ENCODE peak calls at places on chromosomes 13 and 19, in seven cellular contexts. J is psoas muscle, B is transverse colon, H is choroid plexus epithelial cell, T is fibroblast of pulmonary artery, C is GM10248, X is progenitor cell of endocrine pancreas. O is an unnamed sample.

GRCh38 chr19:991174-991931 is 7.2 kb downstream of the WDR18 start:
- DNase-seq in H (peak; percentile 64), C (peak; percentile 63), X (no peak), J (peak; percentile 87), T (peak; percentile 53), B (peak; percentile 37), O (no peak)

GRCh38 chr19:44912854-44913253 is 1.6 kb upstream of the APOC1 start:
- DNase-seq in X (no peak), J (peak; percentile 78), H (no peak), C (no peak), B (peak; percentile 44), T (peak; percentile 37), O (no peak)

GRCh38 chr19:48445256-48445605 is 552 bp upstream of the GRWD1 start:
- DNase-seq in H (peak; percentile 98), B (no peak), J (no peak), C (peak; percentile 57), T (peak; percentile 94), X (no peak), O (peak; percentile 32)

GRCh38 chr19:6241680-6242079 is 38.1 kb downstream of the MLLT1 start:
- DNase-seq in C (no peak), T (no peak), B (no peak), X (no peak), J (peak; percentile 58), H (no peak), O (no peak)

GRCh38 chr13:41061914-41062837 is 867 bp downstream of the WBP4 start:
- DNase-seq in H (peak; percentile 84), J (no peak), C (no peak), B (no peak), X (no peak), T (peak; percentile 80), O (no peak)

GRCh38 chr13:32537580-32538233 is 888 bp downstream of the N4BP2L2 start:
- DNase-seq in J (peak; percentile 60), C (no peak), B (peak; percentile 38), H (peak; percentile 28), T (peak; percentile 19), X (peak; percentile 12), O (peak; percentile 23)

GRCh38 chr13:40992678-40993077 is 26.4 kb downstream of the ELF1 start:
- DNase-seq in H (peak; percentile 33), C (no peak), X (no peak), J (no peak), B (no peak), T (no peak), O (no peak)

GRCh38 chr13:101967216-101967615 is 434.6 kb downstream of the FGF14 start:
- DNase-seq in T (no peak), C (no peak), B (no peak), H (no peak), X (no peak), J (no peak), O (no peak)

GRCh38 chr13:33060815-33061214 is 44.6 kb downstream of the KL start:
- DNase-seq in J (no peak), X (no peak), H (no peak), T (no peak), B (no peak), C (no peak), O (no peak)

GRCh38 chr13:67048793-67049150 is 181.4 kb downstream of the PCDH9 start:
- DNase-seq in C (no peak), H (peak; percentile 91), X (no peak), B (no peak), J (no peak), T (peak; percentile 89), O (no peak)

GRCh38 chr13:44022196-44022595 is 142.5 kb downstream of the LACC1 start:
- DNase-seq in B (no peak), T (no peak), H (peak; percentile 75), C (no peak), J (no peak), X (no peak), O (no peak)

GRCh38 chr19:53958168-53958571 is 4.6 kb upstream of the CACNG8 start:
- DNase-seq in T (peak; percentile 44), X (no peak), B (no peak), J (no peak), C (no peak), H (peak; percentile 29), O (no peak)

GRCh38 chr13:68173111-68173510 is 943.0 kb upstream of the PCDH9 start:
- DNase-seq in X (no peak), C (no peak), T (no peak), J (no peak), H (peak; percentile 26), B (no peak), O (no peak)

GRCh38 chr19:8363803-8364771 is at the start of gene ANGPTL4:
- DNase-seq in B (peak; percentile 78), J (peak; percentile 87), C (peak; percentile 62), T (peak; percentile 88), H (peak; percentile 81), X (peak; percentile 23), O (peak; percentile 77)
- TF ChIP-seq CTCF in B (peak; percentile 12), J (peak; percentile 3), C (no peak), T (peak; percentile 28), H (peak; percentile 31), X (peak; percentile 35), O (no peak)

GRCh38 chr13:93286047-93286446 is 59.4 kb downstream of the GPC6 start:
- DNase-seq in C (no peak), T (no peak), J (no peak), X (no peak), B (no peak), H (no peak), O (no peak)

GRCh38 chr13:93289842-93290241 is 63.2 kb downstream of the GPC6 start:
- DNase-seq in J (no peak), C (no peak), T (no peak), X (no peak), B (no peak), H (no peak), O (no peak)

GRCh38 chr13:93289047-93289446 is 62.4 kb downstream of the GPC6 start:
- DNase-seq in X (no peak), J (no peak), C (no peak), B (no peak), H (peak; percentile 53), T (no peak), O (no peak)

GRCh38 chr13:93293716-93294115 is 67.1 kb downstream of the GPC6 start:
- DNase-seq in X (no peak), T (no peak), J (no peak), B (no peak), C (no peak), H (no peak), O (no peak)

GRCh38 chr13:93290503-93290902 is 63.9 kb downstream of the GPC6 start:
- DNase-seq in J (no peak), X (no peak), C (no peak), H (peak; percentile 77), B (no peak), T (peak; percentile 18), O (no peak)
- TF ChIP-seq CTCF in J (no peak), X (no peak), C (no peak), H (peak; percentile 13), B (no peak), T (no peak), O (no peak)

GRCh38 chr13:26590951-26591350 is 33.5 kb downstream of the WASF3 start:
- DNase-seq in B (no peak), T (no peak), C (no peak), H (no peak), X (no peak), J (no peak), O (no peak)
- TF ChIP-seq CTCF in B (no peak), T (no peak), C (no peak), H (no peak), X (no peak), J (no peak), O (no peak)

DNA sequence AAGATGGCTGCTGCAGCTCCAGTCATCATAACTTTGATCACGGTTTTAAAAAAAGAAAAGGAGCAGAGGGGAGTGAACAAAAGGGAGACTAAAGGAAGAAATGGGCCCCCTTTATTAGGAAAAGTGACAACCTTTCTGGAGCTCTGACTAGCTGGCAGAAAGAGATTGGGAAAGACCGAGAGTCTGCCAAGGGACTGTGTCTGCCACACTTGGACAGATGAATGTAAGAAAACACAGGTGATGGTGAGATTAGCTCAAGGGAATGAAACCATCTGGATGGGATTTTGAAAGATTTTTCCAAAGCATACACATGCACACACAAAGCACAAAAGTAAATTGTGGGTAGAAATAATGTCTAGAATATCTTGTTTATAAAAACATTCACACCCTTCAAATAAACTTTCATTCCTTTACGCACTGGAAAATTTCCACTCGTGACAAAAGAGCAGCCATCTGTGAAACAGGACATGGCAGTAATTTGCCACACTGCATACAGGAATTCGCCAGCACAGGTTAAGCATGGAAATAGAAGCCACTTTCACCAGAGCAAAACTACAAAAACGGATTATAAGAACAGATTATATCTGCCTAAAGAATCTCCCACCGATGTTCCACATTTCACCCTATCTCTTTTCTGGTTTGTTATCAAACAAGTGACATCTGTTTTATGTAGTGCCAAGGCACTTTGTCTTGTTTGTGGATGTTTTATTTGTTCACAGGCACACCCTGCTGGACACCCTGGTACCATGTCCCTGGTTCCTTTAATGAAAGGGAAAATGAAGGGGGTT is 819.5 kb downstream of the DIAPH3 start:
- DNase-seq in J (no peak), X (no peak), B (no peak), T (no peak), H (no peak), C (no peak), O (no peak)
- TF ChIP-seq CTCF in J (no peak), X (no peak), B (no peak), T (no peak), H (no peak), C (no peak), O (no peak)

DNA sequence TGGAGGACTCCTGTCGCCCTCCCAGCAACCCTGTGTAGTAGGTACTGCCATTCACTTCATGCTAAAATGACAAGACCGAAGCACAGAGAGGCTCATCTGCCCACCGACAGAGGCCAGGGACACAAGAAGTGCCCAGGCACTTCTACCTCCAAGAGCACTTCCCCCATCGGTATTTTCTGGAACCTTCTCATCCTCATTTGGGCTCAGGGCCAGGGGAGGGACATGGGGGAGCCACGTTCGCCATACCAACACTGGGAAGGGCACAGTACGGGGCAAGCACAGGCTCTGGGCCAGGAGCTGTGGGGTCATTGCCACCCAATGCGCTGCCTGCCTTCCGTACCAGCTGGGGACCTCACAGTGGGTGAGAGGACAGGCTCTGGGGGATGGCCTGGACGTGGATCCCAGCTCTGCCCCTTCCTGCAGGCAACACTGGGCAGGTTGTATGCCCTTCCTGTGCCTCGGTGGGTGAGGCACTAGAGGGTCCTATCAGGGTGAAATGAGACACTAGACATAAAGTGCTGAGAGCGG is 21.3 kb upstream of the CCNP start:
- DNase-seq in H (no peak), C (no peak), B (no peak), X (no peak), T (no peak), J (no peak), O (peak; percentile 58)
- TF ChIP-seq CTCF in H (no peak), C (no peak), B (no peak), X (no peak), T (no peak), J (no peak), O (no peak)

DNA sequence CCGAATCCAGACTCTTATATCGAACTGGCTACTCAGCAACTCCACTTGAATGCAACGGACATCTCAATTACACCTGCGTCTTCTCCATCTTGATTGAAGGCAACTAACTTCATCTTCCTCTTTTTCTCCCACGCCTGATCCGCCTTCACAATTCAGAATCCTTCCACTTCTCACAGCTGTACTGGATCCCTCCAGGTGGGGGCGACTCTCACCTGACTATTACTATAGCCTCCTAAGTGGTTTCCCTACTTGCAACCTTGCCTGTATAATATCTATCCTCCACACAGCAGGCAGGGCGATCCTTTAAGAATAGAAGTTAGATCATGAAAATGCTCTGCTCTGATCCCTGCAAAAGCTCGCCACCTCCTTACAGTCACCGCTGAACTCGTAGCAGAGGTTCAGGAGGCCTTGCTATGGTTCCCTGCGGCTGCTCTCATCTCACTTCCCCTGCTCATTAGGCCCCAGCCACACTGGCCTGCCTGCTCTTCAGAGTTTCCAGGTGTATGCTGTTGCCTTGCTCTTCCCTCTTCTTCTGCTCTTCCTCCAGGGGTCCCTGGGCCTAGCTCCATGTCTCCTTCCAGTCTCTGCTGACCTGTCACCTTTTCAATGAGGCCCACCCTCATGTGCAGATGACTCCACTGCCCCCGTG is 31.9 kb downstream of the RFXAP start:
- DNase-seq in X (no peak), T (peak; percentile 13), H (peak; percentile 3), J (no peak), B (peak; percentile 19), C (no peak), O (no peak)
- TF ChIP-seq CTCF in X (peak; percentile 40), T (peak; percentile 25), H (peak; percentile 39), J (peak; percentile 12), B (peak; percentile 29), C (no peak), O (peak; percentile 15)